ENCODE peak calls at places on chromosomes 5 and 9, in nine cellular contexts. One of them, this sample, is unnamed.

GRCh38 chr5:14707811-14708210 is 43.3 kb downstream of the OTULIN start:
- DNase-seq in lower lobe of right lung: no peak
- DNase-seq in NB4: no peak
- DNase-seq in GM06990: no peak
- DNase-seq in uterus: no peak
- DNase-seq in body of pancreas: no peak
- DNase-seq in stomach: no peak
- DNase-seq in tibial artery: no peak
- DNase-seq in foreskin fibroblast: no peak
- DNase-seq in this sample: no peak

GRCh38 chr9:106859957-106860715 is 2.8 kb upstream of the ZNF462 start:
- DNase-seq in GM06990: peak
- DNase-seq in foreskin fibroblast: peak
- DNase-seq in stomach: no peak
- DNase-seq in uterus: peak
- DNase-seq in body of pancreas: no peak
- DNase-seq in NB4: no peak
- DNase-seq in lower lobe of right lung: peak
- DNase-seq in tibial artery: no peak
- DNase-seq in this sample: no peak

GRCh38 chr5:1155191-1156032 is 43.5 kb upstream of the SLC12A7 start:
- DNase-seq in body of pancreas: no peak
- DNase-seq in stomach: no peak
- DNase-seq in lower lobe of right lung: no peak
- DNase-seq in NB4: no peak
- DNase-seq in foreskin fibroblast: no peak
- DNase-seq in uterus: no peak
- DNase-seq in tibial artery: no peak
- DNase-seq in GM06990: no peak
- DNase-seq in this sample: no peak

GRCh38 chr5:43066231-43066798 is 26.2 kb upstream of the ANXA2R start:
- DNase-seq in stomach: peak
- DNase-seq in GM06990: peak
- DNase-seq in NB4: peak
- DNase-seq in lower lobe of right lung: peak
- DNase-seq in uterus: peak
- DNase-seq in foreskin fibroblast: peak
- DNase-seq in body of pancreas: peak
- DNase-seq in tibial artery: peak
- DNase-seq in this sample: peak

GRCh38 chr9:124348831-124349230 is 66.4 kb downstream of the PSMB7 start:
- DNase-seq in tibial artery: peak
- DNase-seq in NB4: no peak
- DNase-seq in stomach: no peak
- DNase-seq in body of pancreas: no peak
- DNase-seq in uterus: no peak
- DNase-seq in lower lobe of right lung: peak
- DNase-seq in foreskin fibroblast: no peak
- DNase-seq in GM06990: peak
- DNase-seq in this sample: no peak

GRCh38 chr5:126920291-126920690 is 110.1 kb downstream of the MARCHF3 start:
- DNase-seq in foreskin fibroblast: peak
- DNase-seq in GM06990: no peak
- DNase-seq in tibial artery: no peak
- DNase-seq in body of pancreas: no peak
- DNase-seq in stomach: no peak
- DNase-seq in uterus: no peak
- DNase-seq in lower lobe of right lung: no peak
- DNase-seq in NB4: no peak
- DNase-seq in this sample: peak

GRCh38 chr9:99059074-99059894 is 45.6 kb upstream of the TGFBR1 start:
- DNase-seq in GM06990: peak
- DNase-seq in stomach: no peak
- DNase-seq in NB4: peak
- DNase-seq in tibial artery: peak
- DNase-seq in lower lobe of right lung: peak
- DNase-seq in body of pancreas: no peak
- DNase-seq in foreskin fibroblast: no peak
- DNase-seq in uterus: no peak
- DNase-seq in this sample: no peak

GRCh38 chr5:2756211-2756746 is 4.8 kb upstream of the IRX2 start:
- DNase-seq in uterus: no peak
- DNase-seq in NB4: no peak
- DNase-seq in GM06990: no peak
- DNase-seq in body of pancreas: no peak
- DNase-seq in tibial artery: no peak
- DNase-seq in stomach: peak
- DNase-seq in foreskin fibroblast: peak
- DNase-seq in lower lobe of right lung: peak
- DNase-seq in this sample: peak

GRCh38 chr9:27457445-27457844 is 66.6 kb upstream of the IFNK start:
- DNase-seq in foreskin fibroblast: no peak
- DNase-seq in tibial artery: no peak
- DNase-seq in body of pancreas: no peak
- DNase-seq in GM06990: no peak
- DNase-seq in stomach: no peak
- DNase-seq in uterus: no peak
- DNase-seq in lower lobe of right lung: no peak
- DNase-seq in NB4: no peak
- DNase-seq in this sample: no peak

GRCh38 chr5:19172926-19173425 is 815.0 kb downstream of the CDH18 start:
- DNase-seq in stomach: no peak
- DNase-seq in body of pancreas: no peak
- DNase-seq in GM06990: no peak
- DNase-seq in lower lobe of right lung: no peak
- DNase-seq in uterus: no peak
- DNase-seq in tibial artery: no peak
- DNase-seq in foreskin fibroblast: no peak
- DNase-seq in NB4: no peak
- DNase-seq in this sample: no peak

GRCh38 chr5:73336366-73336765 is 112.2 kb downstream of the FOXD1 start:
- DNase-seq in NB4: no peak
- DNase-seq in lower lobe of right lung: no peak
- DNase-seq in uterus: no peak
- DNase-seq in foreskin fibroblast: no peak
- DNase-seq in GM06990: no peak
- DNase-seq in body of pancreas: no peak
- DNase-seq in stomach: no peak
- DNase-seq in tibial artery: no peak
- DNase-seq in this sample: no peak

GRCh38 chr9:118786877-118787276 is 582.4 kb downstream of the BRINP1 start:
- DNase-seq in foreskin fibroblast: no peak
- DNase-seq in NB4: no peak
- DNase-seq in lower lobe of right lung: no peak
- DNase-seq in body of pancreas: no peak
- DNase-seq in tibial artery: no peak
- DNase-seq in GM06990: no peak
- DNase-seq in uterus: no peak
- DNase-seq in stomach: no peak
- DNase-seq in this sample: no peak

GRCh38 chr5:32572778-32573480 is 12.4 kb upstream of the SUB1 start:
- DNase-seq in lower lobe of right lung: no peak
- DNase-seq in stomach: no peak
- DNase-seq in GM06990: peak
- DNase-seq in NB4: no peak
- DNase-seq in tibial artery: no peak
- DNase-seq in uterus: no peak
- DNase-seq in body of pancreas: no peak
- DNase-seq in foreskin fibroblast: no peak
- DNase-seq in this sample: no peak

GRCh38 chr5:411728-412127 is 31.2 kb upstream of the EXOC3 start:
- DNase-seq in stomach: no peak
- DNase-seq in body of pancreas: no peak
- DNase-seq in foreskin fibroblast: no peak
- DNase-seq in uterus: no peak
- DNase-seq in NB4: no peak
- DNase-seq in lower lobe of right lung: peak
- DNase-seq in tibial artery: no peak
- DNase-seq in GM06990: no peak
- DNase-seq in this sample: no peak

GRCh38 chr9:113558632-113559502 is 95.3 kb downstream of the RGS3 start:
- DNase-seq in body of pancreas: peak
- DNase-seq in GM06990: no peak
- DNase-seq in uterus: peak
- DNase-seq in tibial artery: peak
- DNase-seq in stomach: peak
- DNase-seq in lower lobe of right lung: peak
- DNase-seq in foreskin fibroblast: peak
- DNase-seq in NB4: no peak
- DNase-seq in this sample: peak

GRCh38 chr9:114309096-114309495 is 13.8 kb upstream of the ORM1 start:
- DNase-seq in lower lobe of right lung: no peak
- DNase-seq in body of pancreas: peak
- DNase-seq in tibial artery: no peak
- DNase-seq in GM06990: no peak
- DNase-seq in stomach: peak
- DNase-seq in NB4: no peak
- DNase-seq in foreskin fibroblast: no peak
- DNase-seq in uterus: peak
- DNase-seq in this sample: no peak

GRCh38 chr5:82272957-82273356 is 5.2 kb downstream of the RPS23 start:
- DNase-seq in GM06990: peak
- DNase-seq in NB4: peak
- DNase-seq in body of pancreas: no peak
- DNase-seq in stomach: no peak
- DNase-seq in foreskin fibroblast: no peak
- DNase-seq in lower lobe of right lung: no peak
- DNase-seq in tibial artery: no peak
- DNase-seq in uterus: no peak
- DNase-seq in this sample: no peak

GRCh38 chr5:115471674-115472073 is 72.9 kb downstream of the FEM1C start:
- DNase-seq in foreskin fibroblast: peak
- DNase-seq in lower lobe of right lung: no peak
- DNase-seq in NB4: no peak
- DNase-seq in body of pancreas: no peak
- DNase-seq in GM06990: no peak
- DNase-seq in stomach: no peak
- DNase-seq in tibial artery: peak
- DNase-seq in uterus: no peak
- DNase-seq in this sample: no peak

GRCh38 chr5:112574566-112574965 is 155.5 kb upstream of the EPB41L4A start:
- DNase-seq in GM06990: no peak
- DNase-seq in body of pancreas: no peak
- DNase-seq in tibial artery: no peak
- DNase-seq in foreskin fibroblast: no peak
- DNase-seq in uterus: no peak
- DNase-seq in stomach: no peak
- DNase-seq in lower lobe of right lung: no peak
- DNase-seq in NB4: no peak
- DNase-seq in this sample: no peak

GRCh38 chr5:108762660-108763059 is 15.0 kb downstream of the FER start:
- DNase-seq in uterus: no peak
- DNase-seq in lower lobe of right lung: no peak
- DNase-seq in body of pancreas: no peak
- DNase-seq in tibial artery: no peak
- DNase-seq in foreskin fibroblast: no peak
- DNase-seq in stomach: no peak
- DNase-seq in GM06990: no peak
- DNase-seq in NB4: no peak
- DNase-seq in this sample: no peak

DNA sequence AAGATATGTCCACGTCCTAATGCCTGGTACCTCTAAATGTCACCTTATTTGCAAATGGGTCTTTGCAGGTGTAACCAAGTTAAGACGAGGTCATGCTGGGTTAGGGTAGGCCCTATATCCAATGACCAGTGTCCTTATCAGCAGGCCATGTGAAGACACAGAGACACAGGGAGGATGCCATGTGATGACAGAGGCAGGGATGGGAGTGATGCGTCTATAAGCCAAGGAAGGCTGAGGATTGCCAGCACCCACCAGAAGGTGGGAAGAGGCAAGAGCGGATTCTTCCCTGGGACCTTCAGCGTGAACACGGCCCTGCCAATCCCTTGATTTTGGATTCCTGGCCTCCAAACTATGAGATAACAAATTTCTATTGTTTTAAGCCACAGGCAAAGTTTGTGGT is 123.4 kb upstream of the CXCL14 start:
- DNase-seq in stomach: no peak
- DNase-seq in body of pancreas: no peak
- DNase-seq in uterus: no peak
- DNase-seq in tibial artery: no peak
- DNase-seq in NB4: no peak
- DNase-seq in GM06990: no peak
- DNase-seq in foreskin fibroblast: no peak
- DNase-seq in lower lobe of right lung: no peak
- DNase-seq in this sample: no peak
- H3K4me3 ChIP-seq in stomach: no peak
- H3K4me3 ChIP-seq in body of pancreas: no peak
- H3K4me3 ChIP-seq in uterus: no peak
- H3K4me3 ChIP-seq in tibial artery: no peak
- H3K4me3 ChIP-seq in NB4: no peak
- H3K4me3 ChIP-seq in GM06990: no peak
- H3K4me3 ChIP-seq in foreskin fibroblast: no peak
- H3K4me3 ChIP-seq in lower lobe of right lung: no peak
- H3K4me3 ChIP-seq in this sample: no peak

DNA sequence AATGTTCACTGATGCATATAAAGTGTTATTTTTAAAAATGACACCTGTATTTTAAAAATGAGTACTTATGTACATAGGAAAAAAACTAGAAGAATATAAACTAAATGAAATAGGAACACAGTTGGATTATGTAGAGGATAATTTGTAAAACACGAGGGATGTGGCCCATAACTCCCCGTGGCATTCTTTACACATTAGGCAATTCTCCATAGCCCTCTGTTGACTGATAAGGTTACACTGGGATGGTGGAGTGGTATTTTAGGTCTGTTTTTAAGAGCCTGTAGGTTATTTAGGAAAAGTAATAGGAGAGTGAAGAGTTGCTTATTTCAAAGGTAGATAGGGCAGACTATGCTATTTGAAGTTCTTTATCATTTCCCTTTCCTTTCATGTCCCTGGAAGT is 1.8 kb downstream of the CAVIN4 start:
- DNase-seq in stomach: no peak
- DNase-seq in tibial artery: no peak
- DNase-seq in NB4: no peak
- DNase-seq in lower lobe of right lung: no peak
- DNase-seq in foreskin fibroblast: peak
- DNase-seq in GM06990: no peak
- DNase-seq in uterus: no peak
- DNase-seq in body of pancreas: no peak
- DNase-seq in this sample: no peak
- TF ChIP-seq CTCF in stomach: no peak
- TF ChIP-seq CTCF in tibial artery: no peak
- TF ChIP-seq CTCF in NB4: no peak
- TF ChIP-seq CTCF in lower lobe of right lung: no peak
- TF ChIP-seq CTCF in foreskin fibroblast: no peak
- TF ChIP-seq CTCF in GM06990: no peak
- TF ChIP-seq CTCF in uterus: no peak
- TF ChIP-seq CTCF in body of pancreas: no peak
- TF ChIP-seq CTCF in this sample: no peak

GRCh38 chr5:151679421-151680155 is 7.1 kb downstream of the SPARC start:
- DNase-seq in lower lobe of right lung: no peak
- DNase-seq in tibial artery: peak
- DNase-seq in foreskin fibroblast: peak
- DNase-seq in body of pancreas: no peak
- DNase-seq in uterus: no peak
- DNase-seq in stomach: no peak
- DNase-seq in GM06990: no peak
- DNase-seq in NB4: no peak
- DNase-seq in this sample: peak
- H3K4me3 ChIP-seq in lower lobe of right lung: no peak
- H3K4me3 ChIP-seq in tibial artery: peak
- H3K4me3 ChIP-seq in foreskin fibroblast: peak
- H3K4me3 ChIP-seq in body of pancreas: no peak
- H3K4me3 ChIP-seq in uterus: no peak
- H3K4me3 ChIP-seq in stomach: no peak
- H3K4me3 ChIP-seq in GM06990: no peak
- H3K4me3 ChIP-seq in NB4: no peak
- H3K4me3 ChIP-seq in this sample: peak

GRCh38 chr9:12554636-12555035 is 138.5 kb upstream of the TYRP1 start:
- DNase-seq in uterus: no peak
- DNase-seq in GM06990: no peak
- DNase-seq in NB4: peak
- DNase-seq in body of pancreas: peak
- DNase-seq in tibial artery: no peak
- DNase-seq in lower lobe of right lung: no peak
- DNase-seq in foreskin fibroblast: peak
- DNase-seq in stomach: no peak
- DNase-seq in this sample: peak
- TF ChIP-seq CTCF in uterus: no peak
- TF ChIP-seq CTCF in GM06990: no peak
- TF ChIP-seq CTCF in NB4: peak
- TF ChIP-seq CTCF in body of pancreas: no peak
- TF ChIP-seq CTCF in tibial artery: no peak
- TF ChIP-seq CTCF in lower lobe of right lung: no peak
- TF ChIP-seq CTCF in foreskin fibroblast: no peak
- TF ChIP-seq CTCF in stomach: no peak
- TF ChIP-seq CTCF in this sample: no peak

This sample was measured in fibroblast of mammary gland.